ENCODE peak calls at places on chromosome 22, in seven cellular contexts. One of them, this sample, is unnamed. For H3K27me3, the result is how much of the 10 kb centered on the place peaks cover.

GRCh38 chr22:26922804-26923203 is 265.4 kb downstream of the MIAT start:
- DNase-seq in lung: no peak
- DNase-seq in IMR-90: no peak
- DNase-seq in right lobe of liver: no peak
- DNase-seq in endodermal cell: peak
- DNase-seq in brain microvascular endothelial cell: no peak
- DNase-seq in hepatocyte: peak
- DNase-seq in this sample: no peak

GRCh38 chr22:17145021-17145680 is 13.9 kb downstream of the HDHD5 start:
- DNase-seq in endodermal cell: no peak
- DNase-seq in lung: no peak
- DNase-seq in hepatocyte: no peak
- DNase-seq in IMR-90: no peak
- DNase-seq in right lobe of liver: no peak
- DNase-seq in brain microvascular endothelial cell: no peak
- DNase-seq in this sample: no peak

GRCh38 chr22:37529652-37530345 is 10.6 kb upstream of the CARD10 start:
- DNase-seq in endodermal cell: no peak
- DNase-seq in right lobe of liver: no peak
- DNase-seq in IMR-90: no peak
- DNase-seq in lung: no peak
- DNase-seq in hepatocyte: no peak
- DNase-seq in brain microvascular endothelial cell: no peak
- DNase-seq in this sample: no peak

GRCh38 chr22:32926600-32926999 is 125.1 kb downstream of the TIMP3 start:
- DNase-seq in right lobe of liver: no peak
- DNase-seq in hepatocyte: peak
- DNase-seq in lung: no peak
- DNase-seq in brain microvascular endothelial cell: peak
- DNase-seq in IMR-90: peak
- DNase-seq in endodermal cell: peak
- DNase-seq in this sample: no peak

GRCh38 chr22:26429458-26430238 is 588 bp downstream of the ASPHD2 start:
- DNase-seq in endodermal cell: no peak
- DNase-seq in IMR-90: no peak
- DNase-seq in brain microvascular endothelial cell: no peak
- DNase-seq in hepatocyte: peak
- DNase-seq in right lobe of liver: no peak
- DNase-seq in lung: no peak
- DNase-seq in this sample: no peak

GRCh38 chr22:37199839-37200161 is 11.8 kb upstream of the C1QTNF6 start:
- DNase-seq in lung: no peak
- DNase-seq in right lobe of liver: peak
- DNase-seq in IMR-90: no peak
- DNase-seq in endodermal cell: no peak
- DNase-seq in hepatocyte: peak
- DNase-seq in brain microvascular endothelial cell: no peak
- DNase-seq in this sample: no peak

GRCh38 chr22:27474711-27475547 is 326.6 kb downstream of the MN1 start:
- DNase-seq in right lobe of liver: no peak
- DNase-seq in IMR-90: peak
- DNase-seq in hepatocyte: peak
- DNase-seq in endodermal cell: peak
- DNase-seq in brain microvascular endothelial cell: peak
- DNase-seq in lung: no peak
- DNase-seq in this sample: no peak

GRCh38 chr22:24521791-24522245 is 26.7 kb downstream of the UPB1 start:
- DNase-seq in hepatocyte: peak
- DNase-seq in IMR-90: peak
- DNase-seq in endodermal cell: peak
- DNase-seq in right lobe of liver: peak
- DNase-seq in brain microvascular endothelial cell: peak
- DNase-seq in lung: peak
- DNase-seq in this sample: no peak

GRCh38 chr22:24146190-24146616 is 35.1 kb upstream of the SUSD2 start:
- DNase-seq in hepatocyte: peak
- DNase-seq in endodermal cell: peak
- DNase-seq in lung: peak
- DNase-seq in brain microvascular endothelial cell: peak
- DNase-seq in right lobe of liver: no peak
- DNase-seq in IMR-90: peak
- DNase-seq in this sample: peak

GRCh38 chr22:47045691-47046410 is 283.4 kb downstream of the TBC1D22A start:
- DNase-seq in brain microvascular endothelial cell: no peak
- DNase-seq in IMR-90: no peak
- DNase-seq in right lobe of liver: peak
- DNase-seq in lung: no peak
- DNase-seq in hepatocyte: no peak
- DNase-seq in endodermal cell: no peak
- DNase-seq in this sample: no peak

GRCh38 chr22:48589901-48590300 is 1237.8 kb downstream of the BRD1 start:
- DNase-seq in lung: no peak
- DNase-seq in hepatocyte: no peak
- DNase-seq in brain microvascular endothelial cell: no peak
- DNase-seq in endodermal cell: no peak
- DNase-seq in IMR-90: no peak
- DNase-seq in right lobe of liver: no peak
- DNase-seq in this sample: no peak

GRCh38 chr22:24969588-24970301 is 17.2 kb downstream of the KIAA1671 start:
- DNase-seq in right lobe of liver: peak
- DNase-seq in IMR-90: no peak
- DNase-seq in lung: no peak
- DNase-seq in endodermal cell: peak
- DNase-seq in brain microvascular endothelial cell: peak
- DNase-seq in hepatocyte: no peak
- DNase-seq in this sample: no peak

GRCh38 chr22:30876925-30877553 is 91.5 kb downstream of the MORC2 start:
- DNase-seq in IMR-90: peak
- DNase-seq in right lobe of liver: peak
- DNase-seq in hepatocyte: peak
- DNase-seq in brain microvascular endothelial cell: no peak
- DNase-seq in endodermal cell: no peak
- DNase-seq in lung: no peak
- DNase-seq in this sample: no peak

DNA sequence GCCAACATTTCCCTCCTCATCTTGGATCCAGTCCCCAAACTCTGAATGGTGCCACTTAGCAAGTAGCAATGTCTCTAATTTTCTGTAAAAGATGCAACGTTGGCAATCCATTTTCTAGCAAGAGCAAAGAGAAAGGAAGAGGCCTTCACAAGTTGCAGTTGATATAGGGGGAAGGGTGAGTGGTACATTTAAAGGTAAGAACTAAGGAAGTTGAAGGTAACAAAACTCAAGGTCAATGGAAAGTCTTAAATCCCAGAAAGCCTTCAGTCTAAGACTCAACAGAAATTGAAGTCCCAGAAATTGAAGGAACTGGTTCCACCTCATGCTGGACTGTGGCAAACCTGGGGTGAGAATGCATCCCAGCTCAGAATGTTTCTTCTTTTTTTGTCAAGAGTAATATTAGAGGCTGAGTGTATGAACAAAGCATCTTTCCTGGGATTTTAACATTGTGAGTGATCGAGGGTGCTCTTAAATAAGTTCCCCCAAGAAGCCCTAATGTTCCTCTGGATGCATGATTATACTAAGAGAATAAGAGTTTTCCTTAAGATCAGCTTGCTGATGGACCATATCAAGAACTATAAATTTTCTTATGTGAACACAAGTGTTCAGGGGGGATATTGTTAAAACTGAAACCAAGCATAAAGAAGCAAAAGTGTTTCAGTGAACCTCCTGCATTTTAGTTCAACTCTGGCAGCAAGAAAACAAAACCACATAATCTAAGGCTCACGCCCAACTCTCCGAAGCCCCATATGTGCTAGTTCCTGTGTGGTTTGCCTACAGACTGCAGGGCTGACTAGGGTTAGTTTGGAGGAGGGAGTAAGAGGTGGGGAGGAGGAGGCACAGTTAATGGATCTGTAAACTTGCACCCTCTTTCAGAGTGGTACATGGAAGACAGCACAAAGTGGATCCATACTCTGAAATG is at the start of gene GRAP2:
- DNase-seq in lung: no peak
- DNase-seq in brain microvascular endothelial cell: no peak
- DNase-seq in hepatocyte: no peak
- DNase-seq in right lobe of liver: no peak
- DNase-seq in endodermal cell: no peak
- DNase-seq in IMR-90: no peak
- DNase-seq in this sample: peak
- H3K4me3 ChIP-seq in lung: no peak
- H3K4me3 ChIP-seq in brain microvascular endothelial cell: no peak
- H3K4me3 ChIP-seq in hepatocyte: no peak
- H3K4me3 ChIP-seq in right lobe of liver: no peak
- H3K4me3 ChIP-seq in endodermal cell: no peak
- H3K4me3 ChIP-seq in IMR-90: no peak
- H3K4me3 ChIP-seq in this sample: peak

DNA sequence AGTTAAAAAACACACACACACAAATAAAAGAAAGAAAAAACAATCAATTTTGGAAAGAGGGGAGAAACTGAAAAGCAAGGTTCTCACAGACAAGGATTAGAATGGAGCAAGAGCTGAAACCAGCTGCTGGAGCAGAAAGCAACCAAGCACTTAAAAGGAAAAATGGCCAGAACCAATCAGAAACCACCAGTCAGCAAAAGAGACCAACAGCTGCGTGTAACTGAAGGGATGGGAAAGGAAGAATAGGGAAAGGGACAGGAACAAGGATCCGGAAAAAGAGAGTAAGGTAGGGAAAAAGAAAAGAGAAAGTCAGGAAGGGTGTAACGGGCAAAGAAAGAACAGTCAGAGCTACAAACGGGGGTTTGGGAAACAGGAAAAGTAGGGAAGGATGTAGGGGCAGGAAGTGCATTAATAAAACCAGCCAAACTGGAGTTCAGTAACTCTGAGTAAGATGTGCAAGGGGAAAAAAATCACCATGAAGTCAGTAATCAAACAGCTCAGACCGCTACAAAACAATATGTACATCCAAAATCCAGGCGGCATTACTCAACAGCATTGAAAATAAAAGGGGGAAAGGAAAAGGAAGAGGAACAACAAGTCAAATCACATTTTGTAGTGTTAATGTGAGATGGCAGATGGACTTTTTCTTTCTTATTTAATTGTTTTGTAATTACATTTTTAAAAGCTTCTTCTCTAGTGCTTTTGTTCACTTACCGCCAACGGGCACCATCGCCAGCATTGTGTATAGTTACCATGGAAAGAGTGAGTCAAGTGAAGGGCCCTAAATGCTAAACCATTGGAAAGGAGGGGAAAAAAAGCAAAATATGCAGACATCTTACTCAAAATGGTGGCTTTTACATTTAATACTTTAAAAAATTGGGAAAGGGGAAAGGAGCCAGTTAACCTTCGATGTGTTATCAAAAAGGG is 49.2 kb downstream of the APOL5 start:
- DNase-seq in endodermal cell: no peak
- DNase-seq in brain microvascular endothelial cell: no peak
- DNase-seq in IMR-90: no peak
- DNase-seq in right lobe of liver: no peak
- DNase-seq in lung: no peak
- DNase-seq in hepatocyte: no peak
- DNase-seq in this sample: no peak
- H3K27ac ChIP-seq in endodermal cell: peak
- H3K27ac ChIP-seq in brain microvascular endothelial cell: no peak
- H3K27ac ChIP-seq in IMR-90: no peak
- H3K27ac ChIP-seq in right lobe of liver: no peak
- H3K27ac ChIP-seq in lung: peak
- H3K27ac ChIP-seq in hepatocyte: no peak
- H3K27ac ChIP-seq in this sample: no peak

GRCh38 chr22:21917206-21917958 is 35.3 kb downstream of the PPM1F start:
- DNase-seq in brain microvascular endothelial cell: no peak
- DNase-seq in IMR-90: no peak
- DNase-seq in lung: no peak
- DNase-seq in right lobe of liver: no peak
- DNase-seq in hepatocyte: no peak
- DNase-seq in endodermal cell: no peak
- DNase-seq in this sample: no peak

GRCh38 chr22:21915624-21916308 is 36.9 kb downstream of the PPM1F start:
- DNase-seq in brain microvascular endothelial cell: no peak
- DNase-seq in IMR-90: no peak
- DNase-seq in hepatocyte: no peak
- DNase-seq in lung: no peak
- DNase-seq in endodermal cell: peak
- DNase-seq in right lobe of liver: no peak
- DNase-seq in this sample: no peak

GRCh38 chr22:21918466-21919185 is 34.0 kb downstream of the PPM1F start:
- DNase-seq in lung: no peak
- DNase-seq in endodermal cell: no peak
- DNase-seq in right lobe of liver: no peak
- DNase-seq in hepatocyte: no peak
- DNase-seq in brain microvascular endothelial cell: no peak
- DNase-seq in IMR-90: no peak
- DNase-seq in this sample: no peak

GRCh38 chr22:21917959-21918261 is 34.7 kb downstream of the PPM1F start:
- DNase-seq in hepatocyte: no peak
- DNase-seq in endodermal cell: no peak
- DNase-seq in IMR-90: no peak
- DNase-seq in lung: no peak
- DNase-seq in right lobe of liver: no peak
- DNase-seq in brain microvascular endothelial cell: no peak
- DNase-seq in this sample: no peak

GRCh38 chr22:21916309-21916918 is 36.2 kb downstream of the PPM1F start:
- DNase-seq in brain microvascular endothelial cell: no peak
- DNase-seq in endodermal cell: no peak
- DNase-seq in right lobe of liver: no peak
- DNase-seq in lung: no peak
- DNase-seq in hepatocyte: no peak
- DNase-seq in IMR-90: no peak
- DNase-seq in this sample: no peak
- H3K27me3 ChIP-seq in brain microvascular endothelial cell: under half
- H3K27me3 ChIP-seq in endodermal cell: under half
- H3K27me3 ChIP-seq in right lobe of liver: under half
- H3K27me3 ChIP-seq in lung: under half
- H3K27me3 ChIP-seq in hepatocyte: under half
- H3K27me3 ChIP-seq in IMR-90: under half
- H3K27me3 ChIP-seq in this sample: under half

GRCh38 chr22:50016308-50016987 is 3.9 kb upstream of the IL17REL start:
- DNase-seq in brain microvascular endothelial cell: no peak
- DNase-seq in lung: no peak
- DNase-seq in hepatocyte: no peak
- DNase-seq in IMR-90: no peak
- DNase-seq in endodermal cell: no peak
- DNase-seq in right lobe of liver: no peak
- DNase-seq in this sample: no peak

GRCh38 chr22:50016988-50017700 is 4.6 kb upstream of the IL17REL start:
- DNase-seq in IMR-90: no peak
- DNase-seq in brain microvascular endothelial cell: no peak
- DNase-seq in endodermal cell: peak
- DNase-seq in lung: no peak
- DNase-seq in right lobe of liver: no peak
- DNase-seq in hepatocyte: peak
- DNase-seq in this sample: peak

GRCh38 chr22:50015451-50016307 is 3.1 kb upstream of the IL17REL start:
- DNase-seq in right lobe of liver: no peak
- DNase-seq in hepatocyte: peak
- DNase-seq in IMR-90: no peak
- DNase-seq in endodermal cell: peak
- DNase-seq in brain microvascular endothelial cell: no peak
- DNase-seq in lung: no peak
- DNase-seq in this sample: no peak

GRCh38 chr22:50014053-50014501 is 1.5 kb upstream of the IL17REL start:
- DNase-seq in endodermal cell: no peak
- DNase-seq in lung: no peak
- DNase-seq in hepatocyte: peak
- DNase-seq in brain microvascular endothelial cell: no peak
- DNase-seq in right lobe of liver: no peak
- DNase-seq in IMR-90: no peak
- DNase-seq in this sample: no peak

GRCh38 chr22:50014655-50015401 is 2.3 kb upstream of the IL17REL start:
- DNase-seq in endodermal cell: peak
- DNase-seq in lung: no peak
- DNase-seq in right lobe of liver: no peak
- DNase-seq in hepatocyte: peak
- DNase-seq in IMR-90: no peak
- DNase-seq in brain microvascular endothelial cell: no peak
- DNase-seq in this sample: no peak
- H3K4me3 ChIP-seq in endodermal cell: no peak
- H3K4me3 ChIP-seq in lung: no peak
- H3K4me3 ChIP-seq in right lobe of liver: no peak
- H3K4me3 ChIP-seq in hepatocyte: no peak
- H3K4me3 ChIP-seq in IMR-90: no peak
- H3K4me3 ChIP-seq in brain microvascular endothelial cell: no peak
- H3K4me3 ChIP-seq in this sample: peak

This sample was measured in CD4-positive, alpha-beta memory T cell.